ENCODE peak calls at places on chromosomes 4 and X, in eight cellular contexts. Q, B, H, N, S, D, M and Y are unnamed samples.

GRCh38 chr4:7341486-7342222 is 93.1 kb downstream of the PSAPL1 start:
- DNase-seq in Q (no peak), D (no peak), H (no peak), B (no peak), M (no peak), N (no peak), S (no peak), Y (no peak)

GRCh38 chrX:15207384-15207783 is 62.5 kb downstream of the ASB9 start:
- DNase-seq in M (no peak), H (no peak), B (no peak), D (no peak), N (no peak), S (no peak), Q (no peak), Y (no peak)

GRCh38 chr4:107050525-107051135 is 14.5 kb upstream of the DKK2 start:
- DNase-seq in H (no peak), S (no peak), D (no peak), N (peak; percentile 7), B (no peak), Q (no peak), M (no peak), Y (no peak)

GRCh38 chr4:138595731-138596465 is 353.7 kb upstream of the SLC7A11 start:
- DNase-seq in N (no peak), M (no peak), S (no peak), H (no peak), B (no peak), Q (no peak), D (no peak), Y (no peak)

GRCh38 chrX:42096262-42096939 is 173.0 kb upstream of the CASK start:
- DNase-seq in M (no peak), B (no peak), H (no peak), Q (no peak), S (peak; percentile 92), D (no peak), N (no peak), Y (no peak)

GRCh38 chrX:131818297-131818936 is 204.7 kb upstream of the STK26 start:
- DNase-seq in Q (no peak), D (no peak), B (no peak), M (no peak), S (no peak), N (no peak), H (no peak), Y (no peak)

GRCh38 chrX:104112326-104112951 is at the start of gene ZCCHC18:
- DNase-seq in M (peak; percentile 18), N (peak; percentile 70), S (peak; percentile 38), Q (peak; percentile 48), D (peak; percentile 91), B (peak; percentile 24), H (peak; percentile 80), Y (no peak)

GRCh38 chrX:36927712-36928111 is 80.5 kb upstream of the FAM47C start:
- DNase-seq in S (no peak), N (no peak), B (no peak), Q (no peak), D (no peak), H (no peak), M (no peak), Y (no peak)

GRCh38 chr4:14924945-14925344 is 77.3 kb upstream of the CPEB2 start:
- DNase-seq in S (no peak), D (no peak), Q (no peak), B (no peak), N (no peak), H (no peak), M (no peak), Y (no peak)

GRCh38 chr4:157221895-157222763 is 1.6 kb downstream of the GRIA2 start:
- DNase-seq in S (no peak), B (no peak), H (peak; percentile 79), Q (no peak), D (no peak), N (no peak), M (no peak), Y (no peak)

GRCh38 chr4:3640587-3640962 is 108.4 kb upstream of the LRPAP1 start:
- DNase-seq in M (no peak), N (no peak), D (no peak), B (no peak), H (no peak), S (no peak), Q (no peak), Y (no peak)

GRCh38 chrX:40095588-40096394 is 2.0 kb downstream of the BCOR start:
- DNase-seq in M (no peak), B (no peak), H (no peak), S (no peak), D (no peak), Q (no peak), N (peak; percentile 65), Y (no peak)

GRCh38 chr4:90187148-90187884 is 60.1 kb downstream of the CCSER1 start:
- DNase-seq in D (no peak), H (no peak), S (no peak), B (no peak), Q (no peak), N (no peak), M (no peak), Y (no peak)

GRCh38 chr4:20017035-20017434 is 234.7 kb upstream of the SLIT2 start:
- DNase-seq in N (no peak), S (no peak), Q (no peak), D (no peak), H (no peak), M (no peak), B (no peak), Y (no peak)

GRCh38 chrX:136961594-136962135 is 72.1 kb downstream of the GPR101 start:
- DNase-seq in Q (no peak), N (no peak), H (no peak), S (no peak), B (no peak), M (no peak), D (no peak), Y (no peak)

GRCh38 chrX:146346102-146346501 is 463.5 kb upstream of the CXorf51B start:
- DNase-seq in Q (no peak), M (no peak), B (no peak), H (no peak), S (no peak), N (no peak), D (no peak), Y (no peak)

GRCh38 chr4:182748949-182749348 is 168.2 kb downstream of the DCTD start:
- DNase-seq in Q (no peak), H (no peak), B (no peak), S (no peak), N (no peak), D (no peak), M (no peak), Y (no peak)

GRCh38 chr4:175953960-175954521 is 111.6 kb upstream of the WDR17 start:
- DNase-seq in N (peak; percentile 73), D (no peak), S (no peak), H (no peak), M (no peak), Q (peak; percentile 50), B (no peak), Y (no peak)

GRCh38 chr4:21507439-21507838 is 441.1 kb downstream of the KCNIP4 start:
- DNase-seq in S (no peak), Q (no peak), D (no peak), M (no peak), B (no peak), N (peak; percentile 1), H (no peak), Y (no peak)

GRCh38 chr4:25448379-25449109 is 71.5 kb downstream of the ANAPC4 start:
- DNase-seq in S (peak; percentile 58), B (no peak), N (no peak), Q (no peak), D (no peak), H (no peak), M (no peak), Y (no peak)

GRCh38 chr4:175106301-175106700 is 188.1 kb downstream of the ADAM29 start:
- DNase-seq in Q (no peak), S (no peak), N (no peak), M (no peak), B (no peak), H (no peak), D (no peak), Y (no peak)

GRCh38 chr4:173835863-173836262 is 305.8 kb upstream of the HAND2 start:
- DNase-seq in H (no peak), Q (no peak), S (no peak), N (no peak), M (no peak), B (no peak), D (no peak), Y (no peak)

GRCh38 chrX:13069771-13070410 is 25.5 kb upstream of the FAM9C start:
- DNase-seq in M (no peak), B (no peak), H (no peak), S (no peak), Q (no peak), N (no peak), D (no peak), Y (no peak)

GRCh38 chr4:83108101-83108861 is 6.2 kb downstream of the PLAC8 start:
- DNase-seq in H (no peak), D (no peak), B (no peak), S (no peak), N (no peak), Q (no peak), M (no peak), Y (no peak)

GRCh38 chrX:125395626-125396025 is 76.0 kb downstream of the TEX13C start:
- DNase-seq in H (no peak), Q (no peak), D (no peak), B (no peak), S (no peak), N (no peak), M (no peak), Y (no peak)

GRCh38 chrX:108268434-108269080 is 169.7 kb downstream of the COL4A6 start:
- DNase-seq in M (no peak), D (no peak), N (no peak), H (no peak), S (no peak), Q (no peak), B (no peak), Y (no peak)

GRCh38 chr4:139844057-139844456 is 178.4 kb downstream of the MGST2 start:
- DNase-seq in N (no peak), D (no peak), B (no peak), H (no peak), Q (no peak), M (no peak), S (no peak), Y (no peak)